ENCODE peak calls at places on chromosomes 6 and 20, in seven cellular contexts. L, M, G, Y, H, P and I are unnamed samples.

GRCh38 chr20:19688031-19688806 is 69.8 kb upstream of the RIN2 start:
- DNase-seq in H (peak; percentile 78), M (peak; percentile 61), G (peak; percentile 80), P (peak; percentile 61), L (peak; percentile 85), Y (peak; percentile 89), I (peak; percentile 75)

GRCh38 chr6:130967502-130968469 is 95.3 kb downstream of the EPB41L2 start:
- DNase-seq in Y (no peak), P (no peak), G (no peak), M (no peak), L (no peak), H (no peak), I (no peak)

GRCh38 chr6:71486466-71486865 is 197.9 kb downstream of the OGFRL1 start:
- DNase-seq in P (no peak), M (no peak), Y (no peak), G (no peak), H (no peak), L (peak; percentile 49), I (no peak)

GRCh38 chr6:52876056-52876787 is 33.3 kb downstream of the GSTA3 start:
- DNase-seq in L (no peak), P (no peak), Y (no peak), G (no peak), M (no peak), H (no peak), I (no peak)

GRCh38 chr6:124073021-124073420 is 269.4 kb downstream of the NKAIN2 start:
- DNase-seq in M (no peak), G (no peak), L (peak; percentile 41), Y (no peak), H (no peak), P (no peak), I (no peak)

GRCh38 chr6:15659181-15659580 is 3.6 kb downstream of the DTNBP1 start:
- DNase-seq in G (no peak), Y (no peak), L (no peak), H (no peak), M (no peak), P (no peak), I (no peak)

GRCh38 chr20:44039741-44040140 is 125.1 kb downstream of the TOX2 start:
- DNase-seq in H (no peak), G (no peak), Y (no peak), M (no peak), P (no peak), L (no peak), I (no peak)

GRCh38 chr20:6641012-6641411 is 126.5 kb upstream of the BMP2 start:
- DNase-seq in P (no peak), M (no peak), G (no peak), Y (no peak), L (no peak), H (no peak), I (no peak)

GRCh38 chr20:24838551-24839530 is 110.2 kb upstream of the CST7 start:
- DNase-seq in P (no peak), M (no peak), L (peak; percentile 41), Y (peak; percentile 48), G (no peak), H (peak; percentile 34), I (no peak)

GRCh38 chr6:147170269-147170668 is 33.9 kb upstream of the STXBP5 start:
- DNase-seq in P (no peak), Y (peak; percentile 89), G (no peak), L (peak; percentile 31), H (peak; percentile 90), M (peak; percentile 91), I (peak; percentile 80)

GRCh38 chr6:107275330-107275865 is 160.1 kb upstream of the BEND3 start:
- DNase-seq in L (peak; percentile 8), M (no peak), H (no peak), G (no peak), Y (no peak), P (no peak), I (no peak)

GRCh38 chr6:79762370-79762769 is 131.2 kb downstream of the SH3BGRL2 start:
- DNase-seq in G (no peak), L (no peak), Y (no peak), M (no peak), H (no peak), P (no peak), I (no peak)

GRCh38 chr6:36242161-36242560 is 27.7 kb upstream of the PNPLA1 start:
- DNase-seq in M (no peak), Y (no peak), H (no peak), G (no peak), P (no peak), L (no peak), I (no peak)

GRCh38 chr6:1626481-1626880 is 16.8 kb downstream of the FOXC1 start:
- DNase-seq in M (no peak), G (no peak), L (no peak), P (no peak), H (no peak), Y (no peak), I (no peak)

GRCh38 chr6:24621626-24622360 is 24.2 kb downstream of the KIAA0319 start:
- DNase-seq in L (no peak), H (no peak), M (no peak), Y (no peak), P (no peak), G (no peak), I (no peak)